ENCODE peak calls at places on chromosome 9, in four cellular contexts. Z is ovary; E is tibial artery; W is CD4-positive, CD25-positive, alpha-beta regulatory T cell. L is an unnamed sample. For H3K9me3 and H3K4me1, the result is how much of the 10 kb centered on the place peaks cover.

GRCh38 chr9:125750656-125751035 is 3.5 kb downstream of the PBX3 start:
- DNase-seq in Z (no peak), E (no peak), W (no peak), L (peak)

GRCh38 chr9:137429974-137430722 is 7.0 kb downstream of the NOXA1 start:
- DNase-seq in Z (no peak), E (no peak), W (no peak), L (no peak)

GRCh38 chr9:115615821-115616665 is 498.1 kb upstream of the TNC start:
- DNase-seq in Z (no peak), E (no peak), W (no peak), L (no peak)

GRCh38 chr9:127867356-127868277 is 9.9 kb downstream of the AK1 start:
- DNase-seq in Z (peak), E (no peak), W (no peak), L (no peak)

GRCh38 chr9:114282926-114283325 is 40.0 kb upstream of the ORM1 start:
- DNase-seq in Z (peak), E (no peak), W (no peak), L (peak)

GRCh38 chr9:90905079-90905478 is 103.5 kb downstream of the SYK start:
- DNase-seq in Z (no peak), E (no peak), W (no peak), L (no peak)

GRCh38 chr9:115204827-115205506 is 87.0 kb upstream of the TNC start:
- DNase-seq in Z (no peak), E (no peak), W (no peak), L (no peak)

GRCh38 chr9:89463986-89464901 is 33.7 kb downstream of the SEMA4D start:
- DNase-seq in Z (no peak), E (no peak), W (peak), L (no peak)

GRCh38 chr9:35570709-35571108 is 34.4 kb upstream of the TESK1 start:
- DNase-seq in Z (no peak), E (no peak), W (no peak), L (no peak)

GRCh38 chr9:134226221-134226930 is 62.0 kb upstream of the RNU6ATAC start:
- DNase-seq in Z (peak), E (no peak), W (no peak), L (no peak)

GRCh38 chr9:105994970-105995369 is 300.6 kb downstream of the TMEM38B start:
- DNase-seq in Z (no peak), E (no peak), W (no peak), L (no peak)

GRCh38 chr9:14179449-14179848 is 134.5 kb downstream of the NFIB start:
- DNase-seq in Z (no peak), E (no peak), W (no peak), L (no peak)

GRCh38 chr9:79824265-79824664 is 252.5 kb downstream of the TLE4 start:
- DNase-seq in Z (no peak), E (no peak), W (no peak), L (no peak)

GRCh38 chr9:69442486-69442885 is 117.5 kb downstream of the ENTREP1 start:
- DNase-seq in Z (no peak), E (no peak), W (no peak), L (no peak)

GRCh38 chr9:33170464-33171156 is 3.5 kb upstream of the B4GALT1 start:
- DNase-seq in Z (no peak), E (no peak), W (peak), L (peak)

GRCh38 chr9:115883467-115884329 is 269.9 kb upstream of the PAPPA start:
- DNase-seq in Z (no peak), E (no peak), W (no peak), L (peak)

GRCh38 chr9:18330736-18331335 is 143.1 kb upstream of the ADAMTSL1 start:
- DNase-seq in Z (no peak), E (no peak), W (no peak), L (peak)

GRCh38 chr9:32486839-32487562 is 39.0 kb downstream of the RIGI start:
- DNase-seq in Z (no peak), E (no peak), W (no peak), L (no peak)

GRCh38 chr9:97740848-97741821 is 44.0 kb upstream of the XPA start:
- DNase-seq in Z (peak), E (peak), W (peak), L (peak)

GRCh38 chr9:136399176-136400037 is 563 bp downstream of the SNAPC4 start:
- DNase-seq in Z (no peak), E (no peak), W (peak), L (peak)

GRCh38 chr9:99340281-99340680 is 118.2 kb downstream of the SEC61B start:
- DNase-seq in Z (no peak), E (no peak), W (no peak), L (no peak)

GRCh38 chr9:109811876-109812275 is 31.9 kb downstream of the PALM2AKAP2 start:
- DNase-seq in Z (no peak), E (no peak), W (no peak), L (no peak)

GRCh38 chr9:70130266-70130665 is 86.6 kb downstream of the MAMDC2 start:
- DNase-seq in Z (no peak), E (no peak), W (no peak), L (peak)

GRCh38 chr9:113930384-113930783 is 54.3 kb downstream of the ZNF618 start:
- DNase-seq in Z (no peak), E (no peak), W (no peak), L (no peak)

GRCh38 chr9:129759329-129759728 is 6.5 kb upstream of the PTGES start:
- DNase-seq in Z (no peak), E (no peak), W (no peak), L (no peak)

GRCh38 chr9:77514886-77515711 is 133.0 kb downstream of the GNA14 start:
- DNase-seq in Z (no peak), E (peak), W (no peak), L (peak)

GRCh38 chr9:127386249-127386648 is 10.7 kb upstream of the SLC2A8 start:
- DNase-seq in Z (no peak), E (no peak), W (no peak), L (no peak)

GRCh38 chr9:98552306-98552705 is 156.4 kb downstream of the GABBR2 start:
- DNase-seq in Z (no peak), E (no peak), W (no peak), L (no peak)

GRCh38 chr9:36603006-36603405 is 30.3 kb downstream of the MELK start:
- DNase-seq in Z (no peak), E (no peak), W (no peak), L (peak)

GRCh38 chr9:18776836-18777820 is 255.9 kb downstream of the SAXO1 start:
- DNase-seq in Z (no peak), E (no peak), W (no peak), L (no peak)

GRCh38 chr9:136438909-136439549 is 616 bp downstream of the INPP5E start:
- DNase-seq in Z (no peak), E (no peak), W (peak), L (peak)

GRCh38 chr9:125189011-125189360 is 617 bp downstream of the PPP6C start:
- DNase-seq in Z (no peak), E (no peak), W (peak), L (peak)

GRCh38 chr9:70635790-70636189 is 221.3 kb upstream of the KLF9 start:
- DNase-seq in Z (no peak), E (no peak), W (no peak), L (no peak)

GRCh38 chr9:121811751-121812150 is 160.3 kb downstream of the DAB2IP start:
- DNase-seq in Z (no peak), E (no peak), W (no peak), L (no peak)

GRCh38 chr9:14343948-14344547 is 30.1 kb upstream of the NFIB start:
- DNase-seq in Z (peak), E (no peak), W (no peak), L (no peak)

GRCh38 chr9:38288502-38288901 is 104.0 kb upstream of the ALDH1B1 start:
- DNase-seq in Z (no peak), E (no peak), W (no peak), L (no peak)
- H3K9me3 ChIP-seq in Z (under half), E (under half), W (under half), L (under half)

DNA sequence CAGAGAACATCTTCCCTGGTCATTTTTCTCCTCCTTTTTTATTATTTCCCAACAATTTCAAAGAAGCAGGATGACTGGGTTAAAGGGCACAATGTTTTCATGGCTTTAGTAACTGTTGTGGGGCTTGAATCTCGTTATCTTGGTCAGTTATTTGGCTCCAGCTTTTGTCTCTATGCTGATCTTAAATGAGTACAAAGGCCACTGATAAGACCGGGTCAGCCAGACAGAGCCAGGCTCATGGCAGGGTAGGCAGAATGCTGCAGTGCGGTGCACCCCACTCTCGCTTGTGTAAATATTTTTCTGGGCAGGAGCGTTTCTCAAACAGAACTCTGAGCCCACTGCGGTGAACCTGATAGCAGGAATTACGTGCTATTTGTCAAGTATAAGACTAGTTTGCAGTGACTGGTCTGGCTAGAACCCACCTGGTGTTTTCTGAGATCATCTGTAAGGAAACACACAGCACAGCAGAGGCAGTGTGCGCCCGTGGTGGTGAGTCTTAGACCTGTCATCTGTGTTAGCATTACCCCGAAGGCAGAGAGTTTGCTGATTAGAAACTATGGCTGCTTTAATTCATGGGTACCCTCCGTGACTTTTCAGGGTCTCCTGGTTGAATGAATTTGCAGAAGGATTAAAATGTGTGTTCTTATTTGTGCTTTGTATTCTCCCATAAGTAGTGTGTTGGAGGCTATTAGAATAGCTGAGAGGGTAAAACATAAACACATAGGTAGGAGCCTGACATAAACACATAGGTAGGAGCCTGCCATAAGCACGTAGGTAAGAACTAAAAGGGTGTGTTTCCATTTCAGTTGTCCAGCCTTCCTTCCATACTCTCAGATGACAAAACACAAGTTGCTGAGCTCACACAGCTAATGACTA is 158.6 kb upstream of the DMRT1 start:
- DNase-seq in Z (no peak), E (no peak), W (no peak), L (no peak)
- H3K4me1 ChIP-seq in Z (under half), E (under half), W (under half), L (under half)

DNA sequence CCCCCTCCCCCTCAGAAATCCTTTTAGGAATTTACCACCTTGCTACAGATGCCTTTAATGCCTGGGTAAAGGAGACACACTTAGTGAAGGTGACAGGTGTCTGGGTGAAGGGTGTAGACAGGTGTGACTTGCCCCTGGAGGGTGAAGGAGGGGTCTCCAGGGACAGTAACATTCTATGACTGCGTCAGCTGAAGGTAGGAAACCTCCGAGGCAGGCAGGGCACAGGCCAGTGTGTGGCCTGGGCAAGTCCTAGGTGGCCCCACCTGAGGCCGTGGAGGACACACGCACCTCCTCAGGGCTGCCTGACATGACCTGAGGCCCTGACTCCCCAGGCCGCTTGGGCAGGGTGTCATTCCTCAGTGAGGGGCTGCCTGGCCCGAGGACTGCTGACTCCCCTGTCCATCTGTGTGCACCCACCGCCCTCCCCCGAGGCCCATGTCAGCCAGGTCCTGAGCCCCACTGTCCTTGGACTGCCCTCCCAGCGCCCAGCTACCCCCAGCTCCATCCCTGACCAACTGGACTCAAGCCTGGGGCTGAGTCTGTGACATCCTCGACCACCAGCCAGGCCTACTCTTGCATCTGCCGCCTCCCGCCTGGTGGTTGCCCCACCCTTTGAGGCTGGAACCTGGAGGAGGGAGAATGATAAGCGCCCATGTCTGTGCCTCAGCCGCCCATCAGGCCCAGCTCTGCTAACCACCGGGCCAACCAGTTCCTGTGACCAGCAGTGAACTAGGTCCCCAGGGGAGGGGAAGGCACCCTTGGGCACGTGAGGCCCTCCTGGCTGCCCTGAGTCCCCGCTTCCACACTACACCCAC is 18.4 kb downstream of the CARD19 start:
- DNase-seq in Z (peak), E (peak), W (no peak), L (no peak)
- H3K4me3 ChIP-seq in Z (no peak), E (no peak), W (no peak), L (no peak)

GRCh38 chr9:16245756-16246440 is 624.6 kb downstream of the BNC2 start:
- DNase-seq in Z (no peak), E (no peak), W (no peak), L (no peak)
- H3K9me3 ChIP-seq in Z (under half), E (under half), W (under half), L (under half)